ENCODE peak calls at places on chromosomes 11 and 22, in ten cellular contexts. One of them, this sample, is unnamed.

GRCh38 chr11:119711476-119711875 is 17.5 kb downstream of the NECTIN1 start:
- DNase-seq in HCT116: no peak
- DNase-seq in right cardiac atrium: no peak
- DNase-seq in mesendoderm: no peak
- DNase-seq in A549: no peak
- DNase-seq in lower lobe of right lung: no peak
- DNase-seq in sigmoid colon: no peak
- DNase-seq in colonic mucosa: no peak
- DNase-seq in Peyer's patch: no peak
- DNase-seq in pancreas: no peak
- DNase-seq in this sample: no peak

GRCh38 chr11:64298966-64299846 is 952 bp upstream of the CATSPERZ start:
- DNase-seq in colonic mucosa: peak
- DNase-seq in lower lobe of right lung: peak
- DNase-seq in right cardiac atrium: peak
- DNase-seq in mesendoderm: no peak
- DNase-seq in pancreas: peak
- DNase-seq in sigmoid colon: peak
- DNase-seq in Peyer's patch: no peak
- DNase-seq in A549: no peak
- DNase-seq in HCT116: no peak
- DNase-seq in this sample: no peak

GRCh38 chr11:11568651-11569229 is 53.1 kb downstream of the GALNT18 start:
- DNase-seq in lower lobe of right lung: no peak
- DNase-seq in mesendoderm: no peak
- DNase-seq in pancreas: no peak
- DNase-seq in right cardiac atrium: no peak
- DNase-seq in HCT116: no peak
- DNase-seq in colonic mucosa: no peak
- DNase-seq in Peyer's patch: no peak
- DNase-seq in sigmoid colon: peak
- DNase-seq in A549: no peak
- DNase-seq in this sample: no peak

GRCh38 chr11:46918087-46918751 is at the start of gene LRP4:
- DNase-seq in mesendoderm: peak
- DNase-seq in Peyer's patch: peak
- DNase-seq in colonic mucosa: peak
- DNase-seq in sigmoid colon: peak
- DNase-seq in pancreas: peak
- DNase-seq in HCT116: no peak
- DNase-seq in lower lobe of right lung: no peak
- DNase-seq in A549: peak
- DNase-seq in right cardiac atrium: peak
- DNase-seq in this sample: no peak

GRCh38 chr22:36221799-36222751 is 17.3 kb downstream of the APOL2 start:
- DNase-seq in HCT116: peak
- DNase-seq in colonic mucosa: peak
- DNase-seq in right cardiac atrium: peak
- DNase-seq in Peyer's patch: peak
- DNase-seq in lower lobe of right lung: peak
- DNase-seq in sigmoid colon: no peak
- DNase-seq in mesendoderm: peak
- DNase-seq in A549: peak
- DNase-seq in pancreas: no peak
- DNase-seq in this sample: no peak

GRCh38 chr11:64246874-64247728 is at the start of gene PPP1R14B:
- DNase-seq in sigmoid colon: peak
- DNase-seq in A549: peak
- DNase-seq in lower lobe of right lung: peak
- DNase-seq in mesendoderm: peak
- DNase-seq in Peyer's patch: peak
- DNase-seq in HCT116: no peak
- DNase-seq in colonic mucosa: peak
- DNase-seq in right cardiac atrium: peak
- DNase-seq in pancreas: peak
- DNase-seq in this sample: peak

GRCh38 chr11:96014234-96014633 is 90.3 kb upstream of the MTMR2 start:
- DNase-seq in Peyer's patch: no peak
- DNase-seq in colonic mucosa: no peak
- DNase-seq in right cardiac atrium: no peak
- DNase-seq in sigmoid colon: no peak
- DNase-seq in pancreas: no peak
- DNase-seq in lower lobe of right lung: no peak
- DNase-seq in mesendoderm: peak
- DNase-seq in HCT116: peak
- DNase-seq in A549: peak
- DNase-seq in this sample: peak

GRCh38 chr11:109236188-109236587 is 185.8 kb upstream of the C11orf87 start:
- DNase-seq in lower lobe of right lung: no peak
- DNase-seq in Peyer's patch: no peak
- DNase-seq in mesendoderm: no peak
- DNase-seq in sigmoid colon: no peak
- DNase-seq in HCT116: no peak
- DNase-seq in right cardiac atrium: no peak
- DNase-seq in colonic mucosa: no peak
- DNase-seq in pancreas: no peak
- DNase-seq in A549: no peak
- DNase-seq in this sample: no peak

GRCh38 chr22:22462813-22463567 is 45.6 kb downstream of the ZNF280B start:
- DNase-seq in sigmoid colon: no peak
- DNase-seq in Peyer's patch: no peak
- DNase-seq in lower lobe of right lung: no peak
- DNase-seq in right cardiac atrium: no peak
- DNase-seq in A549: peak
- DNase-seq in pancreas: no peak
- DNase-seq in colonic mucosa: no peak
- DNase-seq in mesendoderm: peak
- DNase-seq in HCT116: no peak
- DNase-seq in this sample: no peak

DNA sequence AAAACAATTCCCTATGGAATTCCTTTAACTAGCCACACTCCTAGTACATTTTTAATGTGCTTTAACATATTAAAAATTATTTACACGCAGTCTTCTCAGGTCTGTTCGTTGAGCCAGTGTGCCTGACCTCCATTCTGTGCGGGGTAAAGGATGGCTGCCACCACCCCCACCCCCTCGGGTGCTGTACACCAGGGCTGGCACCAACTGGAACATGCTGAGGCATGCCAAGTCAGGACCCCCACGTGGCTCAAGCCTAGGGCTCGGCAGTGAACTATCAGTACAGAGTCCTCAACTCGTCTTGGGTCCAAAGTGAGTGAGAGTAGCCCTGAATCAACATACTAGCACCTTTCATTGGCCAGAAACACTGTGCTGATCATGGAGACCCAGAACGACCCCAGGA is 32.5 kb upstream of the PHF21B start:
- DNase-seq in pancreas: no peak
- DNase-seq in mesendoderm: no peak
- DNase-seq in Peyer's patch: no peak
- DNase-seq in A549: no peak
- DNase-seq in lower lobe of right lung: no peak
- DNase-seq in colonic mucosa: no peak
- DNase-seq in sigmoid colon: no peak
- DNase-seq in HCT116: no peak
- DNase-seq in right cardiac atrium: no peak
- DNase-seq in this sample: no peak
- H3K27ac ChIP-seq in pancreas: no peak
- H3K27ac ChIP-seq in mesendoderm: no peak
- H3K27ac ChIP-seq in Peyer's patch: no peak
- H3K27ac ChIP-seq in A549: no peak
- H3K27ac ChIP-seq in lower lobe of right lung: no peak
- H3K27ac ChIP-seq in colonic mucosa: no peak
- H3K27ac ChIP-seq in sigmoid colon: no peak
- H3K27ac ChIP-seq in HCT116: no peak
- H3K27ac ChIP-seq in right cardiac atrium: no peak
- H3K27ac ChIP-seq in this sample: no peak

DNA sequence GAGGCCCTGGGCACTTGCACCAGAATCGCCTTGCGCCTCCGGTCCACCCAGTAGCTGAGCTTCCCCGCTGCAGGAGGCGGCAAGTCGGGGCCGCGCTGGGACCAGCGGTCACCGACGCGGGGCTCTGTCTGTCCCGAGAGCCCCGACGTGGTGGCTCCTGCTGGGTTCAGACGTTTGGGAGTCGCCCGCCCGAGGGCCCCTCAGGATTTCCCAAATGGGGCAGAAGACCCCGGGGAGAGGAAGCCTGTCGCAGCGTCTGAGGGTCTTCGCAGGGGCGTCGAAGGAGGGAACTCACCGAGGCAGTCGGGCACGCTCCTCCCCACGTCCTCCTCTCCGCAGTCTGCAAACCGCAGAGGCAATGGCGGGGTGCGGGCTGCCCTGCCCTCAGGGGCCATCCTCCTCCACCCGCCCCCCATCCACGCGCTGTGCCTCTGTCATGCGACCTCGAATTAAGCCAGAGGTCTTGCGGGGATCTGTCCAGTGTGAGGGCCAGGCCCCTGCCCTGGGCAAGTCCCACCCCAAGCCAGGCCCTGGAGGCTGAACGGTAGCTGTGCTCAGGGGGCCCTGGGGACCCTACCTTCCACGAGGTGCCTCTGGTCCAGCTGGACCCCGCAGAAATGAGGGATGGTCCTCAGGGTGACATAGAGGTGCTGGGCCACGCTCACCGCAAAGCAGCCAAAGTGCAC is 12.5 kb downstream of the IL17REL start:
- DNase-seq in sigmoid colon: no peak
- DNase-seq in right cardiac atrium: no peak
- DNase-seq in lower lobe of right lung: peak
- DNase-seq in A549: no peak
- DNase-seq in colonic mucosa: no peak
- DNase-seq in HCT116: no peak
- DNase-seq in mesendoderm: no peak
- DNase-seq in Peyer's patch: peak
- DNase-seq in pancreas: no peak
- DNase-seq in this sample: no peak
- H3K4me3 ChIP-seq in sigmoid colon: no peak
- H3K4me3 ChIP-seq in right cardiac atrium: no peak
- H3K4me3 ChIP-seq in lower lobe of right lung: peak
- H3K4me3 ChIP-seq in A549: peak
- H3K4me3 ChIP-seq in colonic mucosa: peak
- H3K4me3 ChIP-seq in HCT116: no peak
- H3K4me3 ChIP-seq in mesendoderm: no peak
- H3K4me3 ChIP-seq in Peyer's patch: peak
- H3K4me3 ChIP-seq in pancreas: no peak
- H3K4me3 ChIP-seq in this sample: no peak

GRCh38 chr22:40660725-40661124 is 18.6 kb upstream of the MCHR1 start:
- DNase-seq in HCT116: no peak
- DNase-seq in A549: no peak
- DNase-seq in right cardiac atrium: no peak
- DNase-seq in sigmoid colon: no peak
- DNase-seq in lower lobe of right lung: no peak
- DNase-seq in mesendoderm: no peak
- DNase-seq in Peyer's patch: no peak
- DNase-seq in pancreas: no peak
- DNase-seq in colonic mucosa: no peak
- DNase-seq in this sample: no peak

GRCh38 chr22:40661661-40662060 is 17.6 kb upstream of the MCHR1 start:
- DNase-seq in HCT116: no peak
- DNase-seq in Peyer's patch: no peak
- DNase-seq in sigmoid colon: no peak
- DNase-seq in right cardiac atrium: no peak
- DNase-seq in mesendoderm: no peak
- DNase-seq in colonic mucosa: no peak
- DNase-seq in A549: no peak
- DNase-seq in lower lobe of right lung: no peak
- DNase-seq in pancreas: no peak
- DNase-seq in this sample: no peak

GRCh38 chr22:40666151-40666848 is 13.0 kb upstream of the MCHR1 start:
- DNase-seq in right cardiac atrium: peak
- DNase-seq in Peyer's patch: no peak
- DNase-seq in HCT116: no peak
- DNase-seq in A549: no peak
- DNase-seq in mesendoderm: no peak
- DNase-seq in sigmoid colon: no peak
- DNase-seq in pancreas: no peak
- DNase-seq in lower lobe of right lung: no peak
- DNase-seq in colonic mucosa: no peak
- DNase-seq in this sample: no peak

GRCh38 chr22:40668611-40669390 is 10.5 kb upstream of the MCHR1 start:
- DNase-seq in lower lobe of right lung: no peak
- DNase-seq in pancreas: no peak
- DNase-seq in sigmoid colon: no peak
- DNase-seq in mesendoderm: peak
- DNase-seq in HCT116: peak
- DNase-seq in colonic mucosa: no peak
- DNase-seq in right cardiac atrium: no peak
- DNase-seq in A549: peak
- DNase-seq in Peyer's patch: no peak
- DNase-seq in this sample: peak

DNA sequence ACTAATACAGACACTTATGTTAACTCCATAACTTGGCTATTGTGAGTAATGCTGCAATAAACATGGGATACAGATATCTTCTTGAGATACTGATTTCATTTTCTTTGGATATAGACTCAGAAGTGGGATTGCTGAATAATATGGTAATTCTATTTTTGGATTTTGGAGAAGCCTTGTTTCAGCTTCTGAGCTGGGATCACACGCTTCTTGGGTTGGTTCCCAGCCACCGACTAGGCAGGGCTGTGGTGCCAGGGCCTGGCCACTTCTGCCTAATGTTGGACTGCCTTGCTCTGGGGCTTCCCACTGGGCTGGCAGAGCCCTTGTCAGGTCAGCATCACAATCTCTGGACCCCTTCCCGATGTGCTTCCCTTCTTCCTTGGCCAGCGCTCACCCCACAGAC is 14.0 kb upstream of the MCHR1 start:
- DNase-seq in right cardiac atrium: peak
- DNase-seq in pancreas: no peak
- DNase-seq in lower lobe of right lung: no peak
- DNase-seq in mesendoderm: no peak
- DNase-seq in HCT116: no peak
- DNase-seq in colonic mucosa: no peak
- DNase-seq in A549: no peak
- DNase-seq in Peyer's patch: no peak
- DNase-seq in sigmoid colon: peak
- DNase-seq in this sample: no peak
- H3K27ac ChIP-seq in right cardiac atrium: peak
- H3K27ac ChIP-seq in pancreas: no peak
- H3K27ac ChIP-seq in lower lobe of right lung: no peak
- H3K27ac ChIP-seq in mesendoderm: no peak
- H3K27ac ChIP-seq in HCT116: no peak
- H3K27ac ChIP-seq in colonic mucosa: peak
- H3K27ac ChIP-seq in A549: no peak
- H3K27ac ChIP-seq in Peyer's patch: peak
- H3K27ac ChIP-seq in sigmoid colon: peak
- H3K27ac ChIP-seq in this sample: no peak

DNA sequence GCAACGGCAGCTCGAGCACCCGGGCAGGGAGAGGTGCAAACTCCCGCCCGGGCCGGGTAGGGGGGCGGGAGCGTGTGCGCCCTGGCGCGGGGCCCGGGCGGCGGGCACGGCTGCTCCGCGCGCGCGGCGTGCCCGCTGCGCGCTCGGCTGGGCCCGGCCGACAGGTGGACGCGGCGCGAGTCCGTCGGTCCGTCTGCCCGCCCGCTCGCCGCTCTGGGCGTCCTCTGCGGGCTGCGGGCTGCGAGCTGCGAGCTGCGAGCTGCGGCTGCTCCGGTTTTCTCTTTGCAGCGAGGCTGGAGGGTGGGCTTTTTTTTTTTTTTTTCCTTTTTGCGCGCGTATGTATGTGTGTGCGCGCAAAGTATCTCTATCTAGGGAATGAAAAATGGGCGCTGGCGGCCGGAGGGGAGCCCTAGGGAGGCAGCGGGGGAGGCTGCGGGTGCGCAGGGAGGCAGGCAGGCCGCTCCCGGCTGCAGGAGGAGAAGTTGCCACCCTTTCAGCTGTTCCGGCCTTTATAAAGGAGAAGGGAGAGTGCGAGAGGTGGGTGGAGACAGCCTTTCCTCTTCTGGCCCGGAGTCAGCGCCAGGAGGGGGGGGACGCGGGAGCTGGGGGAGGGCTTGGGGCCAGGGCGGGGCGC is at the start of gene PDGFB:
- DNase-seq in sigmoid colon: no peak
- DNase-seq in Peyer's patch: no peak
- DNase-seq in lower lobe of right lung: no peak
- DNase-seq in HCT116: no peak
- DNase-seq in pancreas: peak
- DNase-seq in right cardiac atrium: peak
- DNase-seq in colonic mucosa: peak
- DNase-seq in A549: peak
- DNase-seq in mesendoderm: peak
- DNase-seq in this sample: no peak
- H3K4me3 ChIP-seq in sigmoid colon: peak
- H3K4me3 ChIP-seq in Peyer's patch: peak
- H3K4me3 ChIP-seq in lower lobe of right lung: peak
- H3K4me3 ChIP-seq in HCT116: peak
- H3K4me3 ChIP-seq in pancreas: peak
- H3K4me3 ChIP-seq in right cardiac atrium: peak
- H3K4me3 ChIP-seq in colonic mucosa: peak
- H3K4me3 ChIP-seq in A549: peak
- H3K4me3 ChIP-seq in mesendoderm: peak
- H3K4me3 ChIP-seq in this sample: peak